ENCODE peak calls at places on chromosomes 1 and 21, in four cellular contexts. One of them, this sample, is unnamed.

GRCh38 chr1:178944729-178945128 is 73.9 kb upstream of the ANGPTL1 start:
- DNase-seq in naive thymus-derived CD4-positive, alpha-beta T cell: no peak
- DNase-seq in kidney: no peak
- DNase-seq in psoas muscle: no peak
- DNase-seq in this sample: no peak

GRCh38 chr21:42565886-42566523 is 52.4 kb downstream of the SLC37A1 start:
- DNase-seq in kidney: peak; percentile 65
- DNase-seq in psoas muscle: no peak
- DNase-seq in naive thymus-derived CD4-positive, alpha-beta T cell: no peak
- DNase-seq in this sample: peak; percentile 39

GRCh38 chr1:81801032-81801833 is 499 bp downstream of the ADGRL2 start:
- DNase-seq in kidney: peak; percentile 90
- DNase-seq in psoas muscle: peak; percentile 72
- DNase-seq in naive thymus-derived CD4-positive, alpha-beta T cell: no peak
- DNase-seq in this sample: peak; percentile 86

GRCh38 chr1:156775799-156776198 is 8.5 kb downstream of the PRCC start:
- DNase-seq in psoas muscle: no peak
- DNase-seq in kidney: no peak
- DNase-seq in naive thymus-derived CD4-positive, alpha-beta T cell: no peak
- DNase-seq in this sample: no peak

GRCh38 chr1:15681346-15682290 is 2.5 kb upstream of the PLEKHM2 start:
- DNase-seq in naive thymus-derived CD4-positive, alpha-beta T cell: no peak
- DNase-seq in psoas muscle: peak; percentile 39
- DNase-seq in kidney: no peak
- DNase-seq in this sample: no peak

GRCh38 chr21:45480701-45481500 is 61.3 kb downstream of the SLC19A1 start:
- DNase-seq in psoas muscle: peak; percentile 10
- DNase-seq in kidney: no peak
- DNase-seq in naive thymus-derived CD4-positive, alpha-beta T cell: no peak
- DNase-seq in this sample: no peak

GRCh38 chr1:185439727-185440415 is 122.8 kb upstream of the IVNS1ABP start:
- DNase-seq in kidney: no peak
- DNase-seq in psoas muscle: no peak
- DNase-seq in naive thymus-derived CD4-positive, alpha-beta T cell: no peak
- DNase-seq in this sample: no peak

GRCh38 chr1:241834733-241835377 is 13.1 kb upstream of the EXO1 start:
- DNase-seq in naive thymus-derived CD4-positive, alpha-beta T cell: no peak
- DNase-seq in psoas muscle: no peak
- DNase-seq in kidney: no peak
- DNase-seq in this sample: no peak

GRCh38 chr1:90220941-90221693 is 226.2 kb downstream of the ZNF326 start:
- DNase-seq in kidney: no peak
- DNase-seq in psoas muscle: no peak
- DNase-seq in naive thymus-derived CD4-positive, alpha-beta T cell: no peak
- DNase-seq in this sample: no peak

GRCh38 chr1:243730499-243731150 is 119.4 kb downstream of the AKT3 start:
- DNase-seq in kidney: peak; percentile 73
- DNase-seq in naive thymus-derived CD4-positive, alpha-beta T cell: no peak
- DNase-seq in psoas muscle: peak; percentile 15
- DNase-seq in this sample: peak; percentile 43

GRCh38 chr1:156504062-156504813 is 3.7 kb upstream of the MEF2D start:
- DNase-seq in naive thymus-derived CD4-positive, alpha-beta T cell: no peak
- DNase-seq in kidney: peak; percentile 21
- DNase-seq in psoas muscle: no peak
- DNase-seq in this sample: no peak

GRCh38 chr1:183544598-183545297 is 45.5 kb downstream of the NCF2 start:
- DNase-seq in psoas muscle: no peak
- DNase-seq in kidney: peak; percentile 84
- DNase-seq in naive thymus-derived CD4-positive, alpha-beta T cell: no peak
- DNase-seq in this sample: peak; percentile 53
- H3K36me3 ChIP-seq in psoas muscle: peaks cover 97% of the 10 kb centered on the region
- H3K36me3 ChIP-seq in kidney: peaks cover 36% of the 10 kb centered on the region
- H3K36me3 ChIP-seq in naive thymus-derived CD4-positive, alpha-beta T cell: peaks cover 74% of the 10 kb centered on the region
- H3K36me3 ChIP-seq in this sample: peaks cover 75% of the 10 kb centered on the region

GRCh38 chr21:31553926-31554325 is 105.6 kb upstream of the SOD1 start:
- DNase-seq in psoas muscle: no peak
- DNase-seq in naive thymus-derived CD4-positive, alpha-beta T cell: no peak
- DNase-seq in kidney: peak; percentile 11
- DNase-seq in this sample: no peak
- H3K4me3 ChIP-seq in psoas muscle: no peak overlapping the region
- H3K4me3 ChIP-seq in naive thymus-derived CD4-positive, alpha-beta T cell: no peak overlapping the region
- H3K4me3 ChIP-seq in kidney: no peak overlapping the region
- H3K4me3 ChIP-seq in this sample: no peak overlapping the region

DNA sequence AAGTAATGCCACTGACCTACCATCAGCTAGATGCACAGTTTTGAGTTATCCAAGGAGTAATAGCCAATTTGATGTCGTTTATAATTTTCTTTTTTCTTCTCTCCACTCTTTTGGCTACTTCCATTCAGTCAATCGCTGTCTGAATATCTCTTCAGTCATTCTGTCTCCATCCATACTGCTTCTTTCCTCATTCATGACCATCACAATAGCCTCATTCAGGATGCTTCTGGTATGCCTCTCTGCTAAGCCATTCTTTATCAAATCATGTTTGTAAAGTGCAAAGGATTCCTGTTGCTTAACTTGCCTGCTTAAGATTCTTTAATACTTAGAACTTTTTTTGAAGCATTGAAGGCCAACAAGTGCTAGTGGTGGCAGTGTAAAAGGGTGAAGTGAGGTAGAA is 20.2 kb downstream of the TYW3 start:
- DNase-seq in naive thymus-derived CD4-positive, alpha-beta T cell: no peak
- DNase-seq in psoas muscle: no peak
- DNase-seq in kidney: no peak
- DNase-seq in this sample: no peak
- H3K36me3 ChIP-seq in naive thymus-derived CD4-positive, alpha-beta T cell: peaks cover 76% of the 10 kb centered on the region
- H3K36me3 ChIP-seq in psoas muscle: peaks cover 84% of the 10 kb centered on the region
- H3K36me3 ChIP-seq in kidney: peaks cover 16% of the 10 kb centered on the region
- H3K36me3 ChIP-seq in this sample: peaks cover 4% of the 10 kb centered on the region

GRCh38 chr21:21731626-21732025 is 733.4 kb downstream of the NCAM2 start:
- DNase-seq in kidney: no peak
- DNase-seq in psoas muscle: no peak
- DNase-seq in naive thymus-derived CD4-positive, alpha-beta T cell: no peak
- DNase-seq in this sample: no peak

GRCh38 chr21:21734088-21734487 is 735.9 kb downstream of the NCAM2 start:
- DNase-seq in kidney: no peak
- DNase-seq in psoas muscle: no peak
- DNase-seq in naive thymus-derived CD4-positive, alpha-beta T cell: no peak
- DNase-seq in this sample: no peak

GRCh38 chr21:21740207-21740606 is 742.0 kb downstream of the NCAM2 start:
- DNase-seq in kidney: no peak
- DNase-seq in naive thymus-derived CD4-positive, alpha-beta T cell: no peak
- DNase-seq in psoas muscle: no peak
- DNase-seq in this sample: no peak

DNA sequence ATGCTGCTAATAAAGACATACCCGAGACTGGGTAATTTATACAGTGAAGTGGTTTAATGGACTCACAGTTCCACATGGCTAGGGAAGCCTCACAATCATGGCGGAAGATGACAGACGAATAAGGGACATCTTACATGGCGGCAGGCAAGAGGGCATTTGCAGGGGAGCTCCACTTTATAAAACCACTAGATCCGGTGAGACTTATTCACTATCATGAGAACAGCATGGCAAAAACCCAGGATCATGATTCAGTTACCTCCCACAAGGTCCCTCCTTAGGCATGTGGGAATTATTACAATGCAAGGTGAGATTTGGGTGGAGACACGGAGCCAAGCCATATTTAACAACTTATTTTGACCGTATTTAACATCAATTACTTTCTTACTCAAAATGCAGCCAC is 739.0 kb downstream of the NCAM2 start:
- DNase-seq in kidney: no peak
- DNase-seq in naive thymus-derived CD4-positive, alpha-beta T cell: no peak
- DNase-seq in psoas muscle: no peak
- DNase-seq in this sample: no peak
- H3K4me3 ChIP-seq in kidney: no peak overlapping the region
- H3K4me3 ChIP-seq in naive thymus-derived CD4-positive, alpha-beta T cell: no peak overlapping the region
- H3K4me3 ChIP-seq in psoas muscle: no peak overlapping the region
- H3K4me3 ChIP-seq in this sample: no peak overlapping the region

DNA sequence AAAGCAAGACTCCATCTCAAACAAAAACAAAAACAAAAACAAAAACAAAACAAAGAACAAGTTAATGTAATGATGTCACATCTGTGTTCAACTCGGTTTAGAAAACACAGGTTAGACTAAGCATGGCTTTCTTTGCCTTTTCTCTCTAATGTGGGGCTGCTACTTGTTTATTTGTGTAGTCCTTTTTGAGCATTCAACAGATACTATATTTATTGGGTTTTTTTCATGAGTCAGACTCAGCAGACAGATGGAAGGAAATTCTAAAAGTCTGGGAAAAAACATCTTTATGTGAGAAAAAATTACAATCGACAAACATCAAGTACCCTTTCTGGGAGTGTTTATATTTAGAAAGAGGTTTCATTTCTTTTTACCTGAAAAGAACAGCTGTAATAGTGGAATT is 22.3 kb upstream of the OTUD3 start:
- DNase-seq in psoas muscle: no peak
- DNase-seq in kidney: no peak
- DNase-seq in naive thymus-derived CD4-positive, alpha-beta T cell: no peak
- DNase-seq in this sample: no peak
- H3K36me3 ChIP-seq in psoas muscle: no peaks in the 10 kb centered on the region
- H3K36me3 ChIP-seq in kidney: no peaks in the 10 kb centered on the region
- H3K36me3 ChIP-seq in naive thymus-derived CD4-positive, alpha-beta T cell: no peaks in the 10 kb centered on the region
- H3K36me3 ChIP-seq in this sample: no peaks in the 10 kb centered on the region

GRCh38 chr1:206930210-206930798 is 8.6 kb upstream of the FCMR start:
- DNase-seq in psoas muscle: no peak
- DNase-seq in naive thymus-derived CD4-positive, alpha-beta T cell: no peak
- DNase-seq in kidney: no peak
- DNase-seq in this sample: no peak
- H3K4me3 ChIP-seq in psoas muscle: no peak overlapping the region
- H3K4me3 ChIP-seq in naive thymus-derived CD4-positive, alpha-beta T cell: no peak overlapping the region
- H3K4me3 ChIP-seq in kidney: no peak overlapping the region
- H3K4me3 ChIP-seq in this sample: no peak overlapping the region

GRCh38 chr1:202297291-202297690 is 44.4 kb downstream of the UBE2T start:
- DNase-seq in naive thymus-derived CD4-positive, alpha-beta T cell: no peak
- DNase-seq in psoas muscle: no peak
- DNase-seq in kidney: no peak
- DNase-seq in this sample: no peak

GRCh38 chr1:202305168-202305567 is 36.6 kb downstream of the UBE2T start:
- DNase-seq in kidney: no peak
- DNase-seq in naive thymus-derived CD4-positive, alpha-beta T cell: no peak
- DNase-seq in psoas muscle: no peak
- DNase-seq in this sample: no peak

GRCh38 chr1:202304370-202304769 is 37.4 kb downstream of the UBE2T start:
- DNase-seq in kidney: no peak
- DNase-seq in naive thymus-derived CD4-positive, alpha-beta T cell: no peak
- DNase-seq in psoas muscle: no peak
- DNase-seq in this sample: no peak

GRCh38 chr1:202306535-202307345 is 35.0 kb downstream of the UBE2T start:
- DNase-seq in kidney: no peak
- DNase-seq in naive thymus-derived CD4-positive, alpha-beta T cell: no peak
- DNase-seq in psoas muscle: no peak
- DNase-seq in this sample: no peak

GRCh38 chr1:202302166-202302565 is 39.6 kb downstream of the UBE2T start:
- DNase-seq in psoas muscle: no peak
- DNase-seq in kidney: no peak
- DNase-seq in naive thymus-derived CD4-positive, alpha-beta T cell: no peak
- DNase-seq in this sample: no peak
- H3K36me3 ChIP-seq in psoas muscle: no peaks in the 10 kb centered on the region
- H3K36me3 ChIP-seq in kidney: no peaks in the 10 kb centered on the region
- H3K36me3 ChIP-seq in naive thymus-derived CD4-positive, alpha-beta T cell: no peaks in the 10 kb centered on the region
- H3K36me3 ChIP-seq in this sample: no peaks in the 10 kb centered on the region

GRCh38 chr1:9009438-9010366 is 16.5 kb downstream of the SLC2A7 start:
- DNase-seq in psoas muscle: no peak
- DNase-seq in naive thymus-derived CD4-positive, alpha-beta T cell: no peak
- DNase-seq in kidney: no peak
- DNase-seq in this sample: no peak
- H3K4me3 ChIP-seq in psoas muscle: no peak overlapping the region
- H3K4me3 ChIP-seq in naive thymus-derived CD4-positive, alpha-beta T cell: no peak overlapping the region
- H3K4me3 ChIP-seq in kidney: no peak overlapping the region
- H3K4me3 ChIP-seq in this sample: no peak overlapping the region

DNA sequence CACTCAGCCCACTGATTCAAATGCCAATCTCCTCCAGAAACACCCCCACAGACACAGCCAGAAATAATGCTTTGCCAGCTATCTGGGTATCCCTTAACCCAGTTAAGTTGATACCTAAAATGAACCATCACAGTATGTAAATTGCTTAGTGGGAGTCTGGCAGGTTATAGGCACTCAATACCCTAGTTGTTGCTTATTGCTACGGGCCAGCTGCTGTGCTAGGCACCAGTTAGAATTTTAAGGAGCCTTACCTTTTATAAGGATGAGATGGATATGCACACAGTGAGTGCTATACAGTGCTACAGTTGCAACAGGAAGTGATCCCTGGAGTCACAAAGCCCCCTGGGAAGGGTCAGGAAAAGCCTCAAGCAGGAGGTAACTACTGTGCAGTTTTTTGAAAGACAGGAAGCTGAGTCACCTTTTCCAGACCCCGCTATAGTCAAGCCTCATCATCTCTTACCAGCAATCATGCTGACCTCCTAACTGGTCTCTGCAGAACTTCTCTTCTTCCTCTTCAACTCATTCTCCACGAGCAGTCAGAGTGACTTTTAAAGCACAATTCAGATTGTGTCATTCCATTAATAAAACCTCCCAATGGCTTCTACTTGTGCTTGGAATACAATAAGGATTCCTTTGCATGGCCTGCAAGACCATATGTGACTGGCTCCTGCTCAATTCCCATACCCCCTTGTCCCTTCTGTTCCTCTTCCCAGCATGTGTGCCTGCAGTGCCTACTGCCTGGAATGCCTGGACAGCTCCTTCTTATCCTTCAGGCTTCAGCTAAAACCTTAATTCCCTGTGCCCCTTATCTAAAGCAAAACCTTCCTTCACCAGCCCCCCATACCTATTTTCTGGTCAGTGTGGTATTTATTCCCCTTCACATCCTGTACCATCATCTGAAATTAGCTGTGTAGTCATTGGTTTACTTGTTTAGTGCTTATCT is 10.4 kb upstream of the TLR5 start:
- DNase-seq in kidney: no peak
- DNase-seq in psoas muscle: no peak
- DNase-seq in naive thymus-derived CD4-positive, alpha-beta T cell: no peak
- DNase-seq in this sample: no peak
- H3K36me3 ChIP-seq in kidney: no peaks in the 10 kb centered on the region
- H3K36me3 ChIP-seq in psoas muscle: no peaks in the 10 kb centered on the region
- H3K36me3 ChIP-seq in naive thymus-derived CD4-positive, alpha-beta T cell: no peaks in the 10 kb centered on the region
- H3K36me3 ChIP-seq in this sample: no peaks in the 10 kb centered on the region

GRCh38 chr1:217076902-217077301 is 353.7 kb upstream of the ESRRG start:
- DNase-seq in psoas muscle: no peak
- DNase-seq in kidney: no peak
- DNase-seq in naive thymus-derived CD4-positive, alpha-beta T cell: no peak
- DNase-seq in this sample: no peak
- H3K4me3 ChIP-seq in psoas muscle: peak overlapping the region; percentile 54
- H3K4me3 ChIP-seq in kidney: peak overlapping the region; percentile 55
- H3K4me3 ChIP-seq in naive thymus-derived CD4-positive, alpha-beta T cell: no peak overlapping the region
- H3K4me3 ChIP-seq in this sample: no peak overlapping the region

This sample was measured in right lobe of liver.